ENCODE peak calls at places on chromosome 3, in five cellular contexts. B is fibroblast of mammary gland, T is H9, F is epithelial cell of esophagus, U is A549. N is an unnamed sample.

GRCh38 chr3:152444029-152444641 is 175.4 kb downstream of the MBNL1 start:
- DNase-seq in B (peak; percentile 81), T (no peak), F (peak; percentile 64), U (peak; percentile 7), N (peak; percentile 68)

GRCh38 chr3:31565288-31565687 is 32.6 kb downstream of the STT3B start:
- DNase-seq in B (no peak), T (no peak), F (peak; percentile 13), U (no peak), N (no peak)

GRCh38 chr3:189222927-189223706 is 51.3 kb downstream of the TPRG1 start:
- DNase-seq in B (peak; percentile 8), T (no peak), F (peak; percentile 47), U (no peak), N (no peak)

GRCh38 chr3:169116056-169116693 is 547.3 kb downstream of the MECOM start:
- DNase-seq in B (no peak), T (no peak), F (no peak), U (no peak), N (no peak)

GRCh38 chr3:163476179-163476578 is 1602.1 kb downstream of the SI start:
- DNase-seq in B (no peak), T (no peak), F (peak; percentile 16), U (no peak), N (peak; percentile 43)

GRCh38 chr3:12288466-12289129 is at the start of gene PPARG:
- DNase-seq in B (peak; percentile 84), T (peak; percentile 63), F (peak; percentile 57), U (peak; percentile 69), N (peak; percentile 55)

GRCh38 chr3:356947-357346 is 160.4 kb downstream of the CHL1 start:
- DNase-seq in B (peak; percentile 55), T (no peak), F (no peak), U (no peak), N (no peak)

GRCh38 chr3:76523337-76523736 is 516.6 kb upstream of the ROBO2 start:
- DNase-seq in B (no peak), T (no peak), F (no peak), U (no peak), N (no peak)

GRCh38 chr3:127706785-127707351 is 34.1 kb downstream of the ABTB1 start:
- DNase-seq in B (no peak), T (peak; percentile 24), F (no peak), U (no peak), N (no peak)

GRCh38 chr3:37762698-37763097 is 99.0 kb upstream of the CTDSPL start:
- DNase-seq in B (peak; percentile 53), T (no peak), F (peak; percentile 50), U (no peak), N (peak; percentile 36)

GRCh38 chr3:56899851-56900250 is 98.1 kb upstream of the ARHGEF3 start:
- DNase-seq in B (no peak), T (no peak), F (no peak), U (no peak), N (no peak)

GRCh38 chr3:96657710-96658109 is 156.7 kb upstream of the EPHA6 start:
- DNase-seq in B (no peak), T (peak; percentile 64), F (no peak), U (no peak), N (no peak)

GRCh38 chr3:29067014-29067413 is 213.9 kb upstream of the RBMS3 start:
- DNase-seq in B (peak; percentile 41), T (no peak), F (peak; percentile 86), U (no peak), N (peak; percentile 63)

GRCh38 chr3:146325170-146325569 is 74.3 kb upstream of the PLSCR4 start:
- DNase-seq in B (peak; percentile 27), T (no peak), F (no peak), U (no peak), N (no peak)

GRCh38 chr3:142656595-142656994 is 60.4 kb downstream of the PLS1 start:
- DNase-seq in B (no peak), T (no peak), F (no peak), U (no peak), N (no peak)

GRCh38 chr3:41598804-41599481 is 363.0 kb downstream of the ULK4 start:
- DNase-seq in B (peak; percentile 27), T (no peak), F (no peak), U (no peak), N (peak; percentile 6)

GRCh38 chr3:157626817-157627216 is 123.6 kb upstream of the VEPH1 start:
- DNase-seq in B (no peak), T (no peak), F (peak; percentile 26), U (no peak), N (peak; percentile 16)

DNA sequence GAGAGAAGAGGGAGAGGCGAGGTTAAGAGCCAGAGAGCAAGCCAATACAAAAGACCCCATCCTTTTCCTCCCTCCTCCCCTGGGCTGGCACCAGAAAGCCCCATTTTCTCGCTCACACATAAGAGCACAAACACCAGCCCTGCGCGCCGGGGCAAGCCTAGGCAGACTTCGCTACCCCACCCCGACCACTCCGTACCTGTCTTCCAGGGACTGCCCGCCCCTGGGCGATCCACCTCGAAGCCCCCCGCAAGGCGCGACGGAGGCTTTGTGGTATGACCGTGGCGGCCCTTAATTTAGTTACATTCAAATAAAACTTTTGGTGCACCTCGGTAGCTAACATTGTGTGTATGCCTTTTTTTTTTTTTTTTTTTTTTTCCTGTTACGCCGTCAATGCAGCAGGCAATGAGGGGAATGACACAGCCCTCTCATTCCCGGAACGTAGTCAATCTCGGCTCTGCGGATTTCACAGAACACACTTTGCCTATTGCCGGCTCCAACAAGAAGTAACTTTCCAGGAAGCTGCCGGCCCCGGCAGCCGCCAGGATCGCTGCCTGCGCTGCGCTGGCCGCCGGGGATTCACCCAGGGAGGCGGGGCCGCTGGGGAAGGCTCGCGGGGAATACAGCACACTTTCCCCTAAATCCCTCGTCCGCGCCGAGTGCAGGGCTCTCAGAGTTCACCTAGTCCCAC is 7.7 kb downstream of the BCL6 start:
- DNase-seq in B (peak; percentile 69), T (peak; percentile 56), F (peak; percentile 84), U (no peak), N (peak; percentile 65)
- TF ChIP-seq CTCF in B (peak; percentile 2), T (peak; percentile 14), F (peak; percentile 11), U (no peak), N (no peak)

DNA sequence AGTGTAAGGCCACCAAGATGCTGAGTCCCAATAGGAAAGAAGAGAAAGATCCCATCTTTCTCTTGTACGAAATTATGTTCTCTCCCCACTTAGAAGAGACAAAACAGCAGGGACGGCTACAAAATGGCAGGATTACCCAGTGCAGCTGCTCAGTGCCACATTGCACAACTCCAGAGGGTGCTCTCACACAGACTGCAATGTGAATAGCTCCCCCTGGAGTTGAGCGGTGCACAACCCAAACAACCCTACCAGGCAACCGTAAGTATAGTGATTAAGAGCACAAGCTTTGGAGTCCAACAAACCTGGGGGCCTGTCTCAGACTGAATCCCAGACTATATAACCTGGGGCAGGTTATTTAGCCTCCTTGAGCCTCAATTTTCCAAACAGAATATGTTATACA is 3.1 kb upstream of the BHLHE40 start:
- DNase-seq in B (peak; percentile 81), T (peak; percentile 83), F (peak; percentile 89), U (peak; percentile 78), N (peak; percentile 85)
- TF ChIP-seq CTCF in B (peak; percentile 60), T (peak; percentile 82), F (peak; percentile 73), U (peak; percentile 87), N (peak; percentile 45)

DNA sequence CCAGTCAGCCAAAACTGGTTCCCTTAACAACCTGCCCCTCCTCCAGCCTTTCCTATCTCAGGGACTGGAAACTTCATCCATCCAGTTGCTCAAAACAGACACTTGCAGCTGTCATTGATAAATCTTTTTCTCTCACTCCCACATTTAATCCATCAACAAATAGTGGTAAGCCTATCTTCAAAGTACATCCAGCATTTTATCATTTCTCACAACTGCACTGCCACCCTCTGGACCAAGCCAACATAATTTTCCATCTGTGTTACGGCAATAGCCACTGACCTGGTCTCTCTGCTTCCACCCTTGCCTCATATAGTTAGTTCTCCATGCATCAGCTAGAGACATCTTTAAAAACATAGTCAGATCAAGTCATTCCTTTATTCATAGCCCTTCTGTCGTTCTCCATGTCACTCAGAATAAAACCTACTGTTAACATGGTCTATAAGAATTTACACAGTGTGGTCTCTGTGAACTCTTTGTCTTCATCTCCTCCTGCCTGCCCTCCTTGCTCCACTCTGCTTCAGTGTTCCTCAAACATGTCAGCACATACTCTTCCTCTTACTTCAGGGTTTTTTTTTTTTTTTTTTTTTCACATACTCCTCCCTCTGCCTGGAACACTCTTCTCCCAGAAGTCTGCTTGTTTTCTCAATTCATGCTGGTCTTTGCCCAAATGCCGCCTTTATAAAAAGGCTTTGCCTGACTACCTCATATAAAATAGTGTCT is 102.5 kb upstream of the COL6A5 start:
- DNase-seq in B (peak; percentile 25), T (no peak), F (peak; percentile 34), U (no peak), N (peak; percentile 7)
- TF ChIP-seq CTCF in B (peak; percentile 29), T (peak; percentile 26), F (peak; percentile 49), U (no peak), N (no peak)

DNA sequence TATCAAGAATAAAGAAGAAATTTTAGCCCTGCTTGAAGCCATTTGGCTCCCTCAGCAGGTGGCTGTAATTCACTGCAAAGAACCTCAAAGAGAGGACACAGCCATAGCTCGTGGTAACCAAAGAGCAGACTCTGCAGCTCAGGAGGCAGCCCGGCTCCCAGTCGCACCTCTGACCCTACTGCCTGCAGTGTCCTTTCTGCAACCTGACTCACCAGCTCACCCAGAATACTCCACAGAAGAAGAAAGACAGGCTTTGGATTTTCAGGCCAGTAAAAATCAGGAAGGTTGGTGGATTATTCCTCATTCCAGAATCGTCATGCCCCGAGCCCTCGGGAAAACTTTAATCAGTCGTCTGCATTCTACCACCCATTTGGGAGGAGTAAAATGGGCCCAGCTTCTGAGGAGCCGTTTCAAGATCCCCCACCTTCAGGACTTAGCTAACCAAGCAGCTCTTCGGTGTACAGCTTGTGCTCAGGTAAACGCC is 38.6 kb downstream of the ZBTB11 start:
- DNase-seq in B (no peak), T (peak; percentile 53), F (no peak), U (no peak), N (no peak)
- TF ChIP-seq CTCF in B (no peak), T (peak; percentile 26), F (peak; percentile 29), U (no peak), N (no peak)

GRCh38 chr3:175951047-175951694 is 1092.0 kb downstream of the NAALADL2 start:
- DNase-seq in B (peak; percentile 57), T (no peak), F (peak; percentile 19), U (no peak), N (peak; percentile 21)
- TF ChIP-seq CTCF in B (no peak), T (no peak), F (no peak), U (no peak), N (no peak)

DNA sequence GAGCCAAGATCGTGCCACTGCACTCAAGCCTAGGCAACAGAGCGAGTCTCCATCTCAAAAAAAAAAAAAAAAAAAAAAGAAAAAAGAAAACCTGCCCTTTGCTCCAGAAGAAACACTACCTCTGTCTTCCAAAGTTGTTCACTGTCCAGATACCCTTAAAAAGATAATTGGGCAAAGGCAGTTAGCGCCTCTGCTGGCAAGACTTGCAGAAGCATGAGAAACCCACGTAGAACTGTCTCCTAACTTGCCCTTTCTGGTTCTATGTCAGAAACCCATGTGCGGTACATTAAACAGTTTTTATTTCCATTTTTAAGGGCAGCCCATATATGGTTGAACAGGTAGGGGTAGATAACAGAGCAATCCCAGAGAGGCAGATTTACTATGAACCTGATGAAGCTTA is 1026.4 kb downstream of the ROBO2 start:
- DNase-seq in B (no peak), T (no peak), F (no peak), U (no peak), N (no peak)
- TF ChIP-seq CTCF in B (no peak), T (peak; percentile 50), F (no peak), U (no peak), N (no peak)

GRCh38 chr3:50154476-50154839 is 666 bp upstream of the SEMA3F start:
- DNase-seq in B (no peak), T (no peak), F (no peak), U (peak; percentile 48), N (no peak)
- TF ChIP-seq CTCF in B (no peak), T (no peak), F (no peak), U (peak; percentile 20), N (no peak)

N was measured in MCF 10A.